ENCODE peak calls at places on chromosomes 12 and 14, in four cellular contexts. One of them, this sample, is unnamed. For H3K4me1, the result is how much of the 10 kb centered on the place peaks cover.

GRCh38 chr12:68482660-68483059 is 128.0 kb upstream of the RAP1B start:
- DNase-seq in adrenal gland: no peak
- DNase-seq in esophagus squamous epithelium: no peak
- DNase-seq in stomach: no peak
- DNase-seq in this sample: no peak

GRCh38 chr14:75277000-75277795 is 1.4 kb upstream of the FOS start:
- DNase-seq in adrenal gland: peak
- DNase-seq in esophagus squamous epithelium: no peak
- DNase-seq in stomach: peak
- DNase-seq in this sample: peak

GRCh38 chr14:70714055-70714550 is 72.4 kb downstream of the TTC9 start:
- DNase-seq in adrenal gland: peak
- DNase-seq in esophagus squamous epithelium: no peak
- DNase-seq in stomach: peak
- DNase-seq in this sample: no peak

GRCh38 chr14:52998376-52999010 is 47.6 kb upstream of the FERMT2 start:
- DNase-seq in adrenal gland: no peak
- DNase-seq in esophagus squamous epithelium: no peak
- DNase-seq in stomach: no peak
- DNase-seq in this sample: no peak

GRCh38 chr12:3683670-3684069 is 69.2 kb downstream of the CRACR2A start:
- DNase-seq in adrenal gland: no peak
- DNase-seq in esophagus squamous epithelium: no peak
- DNase-seq in stomach: no peak
- DNase-seq in this sample: peak

GRCh38 chr12:122961551-122962329 is 4.5 kb downstream of the ABCB9 start:
- DNase-seq in adrenal gland: peak
- DNase-seq in esophagus squamous epithelium: no peak
- DNase-seq in stomach: peak
- DNase-seq in this sample: no peak

GRCh38 chr12:108734200-108734906 is 3.0 kb upstream of the CORO1C start:
- DNase-seq in adrenal gland: no peak
- DNase-seq in esophagus squamous epithelium: no peak
- DNase-seq in stomach: peak
- DNase-seq in this sample: peak

GRCh38 chr14:85599939-85600338 is 70.0 kb downstream of the FLRT2 start:
- DNase-seq in adrenal gland: no peak
- DNase-seq in esophagus squamous epithelium: no peak
- DNase-seq in stomach: no peak
- DNase-seq in this sample: no peak

GRCh38 chr12:93766802-93767523 is 89.8 kb downstream of the CRADD start:
- DNase-seq in adrenal gland: peak
- DNase-seq in esophagus squamous epithelium: no peak
- DNase-seq in stomach: no peak
- DNase-seq in this sample: peak

GRCh38 chr14:81350344-81351096 is 49.6 kb downstream of the STON2 start:
- DNase-seq in adrenal gland: no peak
- DNase-seq in esophagus squamous epithelium: no peak
- DNase-seq in stomach: no peak
- DNase-seq in this sample: no peak

GRCh38 chr12:121128908-121129704 is 3.6 kb upstream of the P2RX7 start:
- DNase-seq in adrenal gland: peak
- DNase-seq in esophagus squamous epithelium: peak
- DNase-seq in stomach: peak
- DNase-seq in this sample: peak

GRCh38 chr12:24881227-24881626 is 67.7 kb downstream of the BCAT1 start:
- DNase-seq in adrenal gland: no peak
- DNase-seq in esophagus squamous epithelium: no peak
- DNase-seq in stomach: no peak
- DNase-seq in this sample: no peak
- H3K27ac ChIP-seq in adrenal gland: no peak
- H3K27ac ChIP-seq in esophagus squamous epithelium: no peak
- H3K27ac ChIP-seq in stomach: no peak
- H3K27ac ChIP-seq in this sample: no peak

DNA sequence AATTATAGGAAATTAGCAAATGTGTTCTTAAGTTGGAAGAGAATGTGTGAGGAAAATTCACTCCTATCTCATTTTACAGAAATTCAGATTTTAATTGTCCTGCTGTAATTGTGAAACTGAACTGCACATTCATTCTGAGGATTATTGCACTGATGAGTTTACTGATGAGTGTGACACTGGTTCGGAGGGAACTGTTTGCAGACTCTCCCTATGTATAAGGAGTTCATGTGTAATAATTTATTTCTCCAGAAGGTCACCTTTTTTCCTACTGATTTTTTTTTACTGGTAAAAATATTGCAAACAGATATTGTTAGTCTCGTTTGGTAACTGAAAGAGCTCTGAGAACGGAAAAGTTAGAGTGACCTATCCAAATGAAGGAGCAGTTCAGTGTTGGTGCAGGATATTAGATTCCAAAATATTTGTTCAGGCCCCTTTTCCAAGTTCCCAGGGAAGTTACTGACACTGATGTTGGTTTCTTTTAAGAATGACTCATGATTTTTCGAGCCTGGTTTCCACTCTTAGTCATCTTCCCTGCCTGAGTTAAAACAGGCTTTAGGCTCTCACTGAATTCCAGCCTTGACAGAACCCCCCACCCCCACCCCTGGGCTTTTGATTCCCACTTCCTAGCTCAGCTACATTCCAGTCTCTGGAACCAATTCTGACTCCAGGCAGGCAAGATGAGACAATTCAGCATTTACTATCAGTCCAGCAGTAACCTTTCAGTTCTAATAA is 18.4 kb downstream of the ANO6 start:
- DNase-seq in adrenal gland: peak
- DNase-seq in esophagus squamous epithelium: no peak
- DNase-seq in stomach: no peak
- DNase-seq in this sample: peak
- H3K4me3 ChIP-seq in adrenal gland: peak
- H3K4me3 ChIP-seq in esophagus squamous epithelium: no peak
- H3K4me3 ChIP-seq in stomach: no peak
- H3K4me3 ChIP-seq in this sample: no peak

DNA sequence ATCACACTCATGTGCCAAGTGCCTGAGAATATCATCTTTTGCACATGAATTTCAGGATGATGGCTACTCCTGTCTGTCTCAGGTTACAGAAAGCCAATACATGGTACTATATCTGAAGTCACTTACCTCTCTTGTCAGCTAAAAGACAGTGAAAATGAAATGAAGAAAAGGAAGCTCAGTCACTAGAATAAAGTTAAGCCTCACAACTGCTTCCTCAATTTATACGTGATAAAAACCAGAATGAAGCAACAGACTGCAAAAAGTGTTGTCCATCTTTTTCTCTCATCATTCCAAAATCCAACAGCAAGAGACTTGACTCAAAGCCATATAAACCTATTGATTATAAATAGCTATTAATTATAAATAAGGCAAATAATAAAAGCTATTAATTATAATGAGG is 10.2 kb downstream of the NIN start:
- DNase-seq in adrenal gland: no peak
- DNase-seq in esophagus squamous epithelium: no peak
- DNase-seq in stomach: no peak
- DNase-seq in this sample: no peak
- H3K4me1 ChIP-seq in adrenal gland: under half
- H3K4me1 ChIP-seq in esophagus squamous epithelium: under half
- H3K4me1 ChIP-seq in stomach: half or more
- H3K4me1 ChIP-seq in this sample: under half

GRCh38 chr14:100076630-100077029 is 11.4 kb downstream of the EVL start:
- DNase-seq in adrenal gland: no peak
- DNase-seq in esophagus squamous epithelium: no peak
- DNase-seq in stomach: no peak
- DNase-seq in this sample: no peak
- H3K27ac ChIP-seq in adrenal gland: peak
- H3K27ac ChIP-seq in esophagus squamous epithelium: peak
- H3K27ac ChIP-seq in stomach: peak
- H3K27ac ChIP-seq in this sample: no peak

DNA sequence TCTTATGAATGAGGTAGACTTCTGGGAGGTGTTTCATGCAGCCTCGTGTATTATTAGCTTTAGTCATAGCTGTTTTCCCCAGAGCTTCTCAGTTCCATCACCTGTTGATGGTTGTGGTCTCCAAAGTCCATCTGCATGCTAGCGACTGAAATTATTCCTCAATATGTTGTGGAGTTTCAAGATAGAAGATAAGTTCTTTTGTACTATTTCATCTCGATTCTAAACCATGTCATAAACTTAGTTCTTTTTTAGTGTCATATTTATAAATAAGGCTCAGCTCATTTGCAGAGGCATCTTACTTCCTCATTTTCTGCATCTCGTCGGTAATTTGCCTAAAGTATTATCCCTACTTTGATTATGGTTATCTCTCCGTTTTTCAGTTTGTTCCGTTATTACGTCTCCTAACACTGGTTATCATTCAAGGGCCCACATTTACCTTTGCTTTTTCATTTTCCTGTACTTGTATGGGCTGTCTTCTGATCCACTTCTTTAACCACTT is 119.1 kb downstream of the ITPR2 start:
- DNase-seq in adrenal gland: no peak
- DNase-seq in esophagus squamous epithelium: no peak
- DNase-seq in stomach: no peak
- DNase-seq in this sample: no peak
- H3K4me3 ChIP-seq in adrenal gland: no peak
- H3K4me3 ChIP-seq in esophagus squamous epithelium: no peak
- H3K4me3 ChIP-seq in stomach: no peak
- H3K4me3 ChIP-seq in this sample: no peak